ENCODE peak calls at places on chromosomes 3 and 15, in four cellular contexts. W is transverse colon, T is H9, K is body of pancreas. E is an unnamed sample.

GRCh38 chr15:23690450-23690852 is 3.3 kb upstream of the NDN start:
- DNase-seq in T (peak), K (peak), W (peak), E (no peak)

GRCh38 chr3:98445949-98446406 is 17.0 kb upstream of the OR5K1 start:
- DNase-seq in K (no peak), W (no peak), T (no peak), E (no peak)

GRCh38 chr3:142999881-143000280 is 1.5 kb upstream of the U2SURP start:
- DNase-seq in T (no peak), W (no peak), K (no peak), E (no peak)

GRCh38 chr3:128726691-128727031 is 678 bp downstream of the RAB7A start:
- DNase-seq in T (no peak), K (peak), W (peak), E (no peak)

GRCh38 chr3:183584246-183584913 is 28.9 kb upstream of the KLHL6 start:
- DNase-seq in W (peak), T (no peak), K (peak), E (no peak)

GRCh38 chr15:81271761-81272644 is 51.9 kb downstream of the STARD5 start:
- DNase-seq in K (no peak), T (no peak), W (no peak), E (no peak)

GRCh38 chr3:7333125-7333524 is 472.2 kb downstream of the GRM7 start:
- DNase-seq in K (no peak), T (peak), W (no peak), E (no peak)

GRCh38 chr15:84669726-84670125 is 11.7 kb upstream of the NMB start:
- DNase-seq in K (no peak), T (no peak), W (no peak), E (no peak)

GRCh38 chr15:33182278-33182905 is 12.1 kb downstream of the FMN1 start:
- DNase-seq in W (no peak), T (no peak), K (no peak), E (no peak)

GRCh38 chr3:61841111-61841845 is 279.9 kb downstream of the PTPRG start:
- DNase-seq in K (no peak), T (no peak), W (no peak), E (no peak)

GRCh38 chr3:197300361-197300760 is 1.9 kb upstream of the DLG1 start:
- DNase-seq in W (no peak), T (no peak), K (peak), E (no peak)

GRCh38 chr3:189824629-189825312 is 193.6 kb downstream of the TP63 start:
- DNase-seq in T (no peak), W (no peak), K (no peak), E (no peak)

GRCh38 chr15:101313041-101313761 is 18.2 kb upstream of the SNRPA1 start:
- DNase-seq in W (no peak), T (peak), K (no peak), E (no peak)

GRCh38 chr3:195011231-195011834 is 259.6 kb downstream of the XXYLT1 start:
- DNase-seq in K (no peak), W (no peak), T (no peak), E (no peak)
- TF ChIP-seq CTCF in K (no peak), W (no peak), T (no peak), E (no peak)

DNA sequence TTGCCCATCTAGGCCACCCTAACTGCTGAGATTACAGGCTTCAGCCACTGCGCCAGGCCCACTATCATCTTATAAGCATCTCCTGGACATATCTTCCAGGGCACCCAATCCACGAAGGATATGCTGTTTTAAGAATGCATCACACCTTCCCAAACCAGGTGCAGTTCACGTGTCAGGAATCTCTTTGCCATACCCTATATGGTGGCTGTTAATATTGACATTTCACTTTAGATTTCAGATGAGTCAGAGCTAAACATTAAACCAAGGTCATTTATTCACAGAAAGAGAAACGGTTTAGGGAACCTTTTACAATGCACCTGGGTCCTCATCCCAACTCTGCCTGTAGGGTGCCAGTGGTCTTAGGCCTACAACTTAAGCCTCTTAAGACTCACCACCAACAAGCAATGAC is 85.7 kb downstream of the TBL1XR1 start:
- DNase-seq in T (no peak), W (no peak), K (no peak), E (no peak)
- TF ChIP-seq CTCF in T (no peak), W (no peak), K (no peak), E (no peak)

GRCh38 chr15:90839187-90840071 is 29.0 kb upstream of the FURIN start:
- DNase-seq in T (peak), W (peak), K (no peak), E (peak)

GRCh38 chr15:90838544-90838943 is 29.8 kb upstream of the FURIN start:
- DNase-seq in W (no peak), T (no peak), K (no peak), E (no peak)

GRCh38 chr15:90838066-90838465 is 30.3 kb upstream of the FURIN start:
- DNase-seq in W (peak), K (no peak), T (no peak), E (no peak)

GRCh38 chr15:90836296-90836871 is 32.0 kb upstream of the FURIN start:
- DNase-seq in T (no peak), K (no peak), W (no peak), E (no peak)

DNA sequence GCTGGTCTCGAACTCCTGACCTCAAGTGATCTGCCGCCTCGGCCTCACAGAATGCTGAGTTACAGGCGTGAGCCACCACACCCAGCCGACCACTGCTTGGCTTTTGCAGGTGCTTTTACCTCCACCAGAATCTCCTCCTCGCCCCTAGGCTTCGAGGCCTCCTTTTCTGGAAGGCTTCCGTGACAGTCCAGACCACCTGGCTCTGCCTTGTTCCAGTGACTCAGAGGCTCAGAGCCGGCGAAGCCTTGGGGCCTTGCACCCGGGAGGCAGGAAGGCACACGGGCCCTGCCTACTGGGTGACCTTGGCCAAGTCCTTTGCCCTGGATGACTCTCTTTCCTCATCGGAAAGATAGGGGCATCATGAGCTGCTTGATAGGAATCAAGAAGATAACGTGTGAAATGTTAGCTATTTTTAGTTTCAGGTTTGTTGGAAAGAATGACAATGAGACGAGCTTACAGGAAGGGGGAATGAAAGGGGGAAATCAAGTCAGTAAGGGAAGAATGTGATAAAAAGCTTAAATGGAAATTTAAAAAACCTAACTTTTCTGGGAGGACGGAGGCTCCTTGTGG is 31.3 kb upstream of the FURIN start:
- DNase-seq in K (no peak), W (no peak), T (no peak), E (no peak)
- TF ChIP-seq CTCF in K (no peak), W (no peak), T (no peak), E (no peak)

GRCh38 chr3:40109641-40110490 is 199.6 kb upstream of the EIF1B start:
- DNase-seq in T (peak), W (no peak), K (no peak), E (no peak)
- TF ChIP-seq CTCF in T (peak), W (no peak), K (no peak), E (peak)

GRCh38 chr3:124843496-124843895 is 43.7 kb downstream of the ITGB5 start:
- DNase-seq in T (no peak), W (no peak), K (no peak), E (no peak)
- TF ChIP-seq CTCF in T (no peak), W (no peak), K (no peak), E (no peak)

GRCh38 chr15:57079907-57080750 is 161.7 kb downstream of the TCF12 start:
- DNase-seq in W (no peak), T (no peak), K (no peak), E (no peak)

GRCh38 chr15:57084178-57084577 is 165.7 kb downstream of the TCF12 start:
- DNase-seq in W (no peak), T (no peak), K (no peak), E (no peak)

GRCh38 chr15:57085267-57085666 is 166.8 kb downstream of the TCF12 start:
- DNase-seq in T (no peak), W (no peak), K (no peak), E (no peak)

DNA sequence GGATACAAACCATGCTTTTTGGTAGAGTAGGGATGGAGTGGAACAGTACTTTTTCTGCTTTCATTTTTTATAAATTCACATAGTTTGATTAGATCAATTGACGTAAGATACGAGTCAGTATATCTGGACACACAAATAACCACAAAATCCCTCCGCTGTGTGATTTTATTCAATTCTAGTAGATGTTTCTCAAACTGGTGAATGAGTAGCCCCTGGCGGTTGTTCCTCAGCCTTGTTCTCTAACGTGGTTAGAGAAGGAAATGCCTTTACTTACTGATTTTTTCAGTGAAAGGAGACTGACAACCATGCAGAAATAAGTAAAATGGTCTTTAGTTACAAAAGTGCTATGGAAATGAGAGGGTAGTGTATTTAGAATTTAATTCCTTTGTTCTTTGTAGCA is 161.0 kb downstream of the TCF12 start:
- DNase-seq in K (no peak), W (no peak), T (no peak), E (no peak)
- TF ChIP-seq CTCF in K (no peak), W (no peak), T (peak), E (no peak)

DNA sequence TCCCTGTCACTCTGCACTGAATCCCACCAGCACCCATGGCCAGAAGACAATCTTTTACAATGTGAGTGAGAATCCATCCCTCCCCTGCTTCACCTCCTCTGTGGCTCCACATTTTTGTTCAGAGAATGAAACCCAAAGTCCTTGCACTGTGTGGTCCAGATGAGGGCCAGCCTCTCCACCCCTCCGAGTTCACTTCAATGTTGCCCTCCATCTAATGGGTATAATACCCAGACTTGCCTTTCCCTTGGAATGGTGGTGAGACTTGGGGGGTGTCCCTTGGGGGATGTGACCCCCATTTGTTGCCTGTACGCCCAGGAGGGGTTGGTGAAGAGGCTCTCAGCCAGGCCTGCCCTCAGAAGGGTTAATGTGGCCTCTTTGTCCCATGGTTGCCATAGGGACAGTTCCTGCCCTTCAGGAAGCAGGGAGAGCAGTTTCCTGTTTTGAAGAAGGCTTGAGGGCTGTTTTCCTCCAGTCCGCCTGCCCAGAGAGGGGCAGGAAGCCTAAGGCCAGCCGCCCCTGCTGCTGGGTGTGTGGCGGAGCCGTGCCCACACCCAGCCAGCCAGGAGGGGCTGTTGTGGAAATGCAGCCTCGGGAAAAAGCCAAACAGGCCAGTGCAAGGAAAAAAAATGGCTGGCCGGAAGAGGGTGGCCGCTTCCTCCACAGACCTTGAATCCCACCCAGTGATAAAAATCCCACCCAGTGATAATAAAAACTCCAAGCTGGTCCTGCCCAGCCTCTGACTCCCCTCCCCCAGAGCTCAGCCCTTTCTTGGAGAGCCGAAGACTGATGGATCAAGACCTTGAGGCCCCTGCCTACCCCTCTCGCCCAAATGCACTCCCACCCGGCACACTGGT is 14.6 kb upstream of the FGD5 start:
- DNase-seq in W (no peak), T (no peak), K (no peak), E (no peak)
- TF ChIP-seq CTCF in W (no peak), T (no peak), K (no peak), E (no peak)

E was measured in LNCaP clone FGC.